ENCODE peak calls at places on chromosomes 6 and 20, in four cellular contexts. One of them, this sample, is unnamed.

GRCh38 chr6:52696418-52696817 is 25.5 kb downstream of the TMEM14A start:
- DNase-seq in HT-29: no peak
- DNase-seq in activated CD4-positive, alpha-beta T cell treated with anti-CD3 and anti-CD28 coated beads, Interleukin-2, amount 50 U/mL, for 48 hours: no peak
- DNase-seq in heart left ventricle: no peak
- DNase-seq in this sample: no peak

GRCh38 chr6:36246511-36247268 is 23.2 kb upstream of the PNPLA1 start:
- DNase-seq in activated CD4-positive, alpha-beta T cell treated with anti-CD3 and anti-CD28 coated beads, Interleukin-2, amount 50 U/mL, for 48 hours: no peak
- DNase-seq in heart left ventricle: no peak
- DNase-seq in HT-29: no peak
- DNase-seq in this sample: no peak

GRCh38 chr6:26296857-26297648 is 67.9 kb upstream of the BTN3A2 start:
- DNase-seq in heart left ventricle: no peak
- DNase-seq in HT-29: peak
- DNase-seq in activated CD4-positive, alpha-beta T cell treated with anti-CD3 and anti-CD28 coated beads, Interleukin-2, amount 50 U/mL, for 48 hours: no peak
- DNase-seq in this sample: no peak

GRCh38 chr6:95991906-95992305 is 23.9 kb upstream of the FUT9 start:
- DNase-seq in HT-29: no peak
- DNase-seq in activated CD4-positive, alpha-beta T cell treated with anti-CD3 and anti-CD28 coated beads, Interleukin-2, amount 50 U/mL, for 48 hours: no peak
- DNase-seq in heart left ventricle: no peak
- DNase-seq in this sample: no peak

GRCh38 chr6:151284431-151285060 is 44.8 kb downstream of the AKAP12 start:
- DNase-seq in HT-29: no peak
- DNase-seq in activated CD4-positive, alpha-beta T cell treated with anti-CD3 and anti-CD28 coated beads, Interleukin-2, amount 50 U/mL, for 48 hours: no peak
- DNase-seq in heart left ventricle: no peak
- DNase-seq in this sample: peak

GRCh38 chr6:54057068-54057467 is 54.2 kb upstream of the MLIP start:
- DNase-seq in activated CD4-positive, alpha-beta T cell treated with anti-CD3 and anti-CD28 coated beads, Interleukin-2, amount 50 U/mL, for 48 hours: no peak
- DNase-seq in HT-29: no peak
- DNase-seq in heart left ventricle: no peak
- DNase-seq in this sample: no peak

GRCh38 chr20:44471481-44471882 is 4.2 kb upstream of the TTPAL start:
- DNase-seq in HT-29: peak
- DNase-seq in activated CD4-positive, alpha-beta T cell treated with anti-CD3 and anti-CD28 coated beads, Interleukin-2, amount 50 U/mL, for 48 hours: no peak
- DNase-seq in heart left ventricle: no peak
- DNase-seq in this sample: no peak

GRCh38 chr6:116405663-116406329 is 35.0 kb downstream of the DSE start:
- DNase-seq in HT-29: no peak
- DNase-seq in activated CD4-positive, alpha-beta T cell treated with anti-CD3 and anti-CD28 coated beads, Interleukin-2, amount 50 U/mL, for 48 hours: no peak
- DNase-seq in heart left ventricle: no peak
- DNase-seq in this sample: peak

GRCh38 chr20:46357030-46357514 is 48.8 kb upstream of the CDH22 start:
- DNase-seq in HT-29: no peak
- DNase-seq in activated CD4-positive, alpha-beta T cell treated with anti-CD3 and anti-CD28 coated beads, Interleukin-2, amount 50 U/mL, for 48 hours: no peak
- DNase-seq in heart left ventricle: peak
- DNase-seq in this sample: no peak

This sample was measured in GM12865.